ENCODE peak calls at places on chromosomes 6 and 20, in seven cellular contexts. P, H, S, N, X, M and I are unnamed samples.

GRCh38 chr20:60102665-60103210 is 144.5 kb downstream of the CDH26 start:
- DNase-seq in P (no peak), H (no peak), S (no peak), N (no peak), X (no peak), M (peak; percentile 48), I (no peak)

GRCh38 chr20:3172933-3173581 is at the start of gene LZTS3:
- DNase-seq in P (peak; percentile 86), H (peak; percentile 74), S (peak; percentile 62), N (peak; percentile 92), X (no peak), M (peak; percentile 74), I (no peak)

GRCh38 chr6:166434336-166434735 is 51.6 kb upstream of the MPC1 start:
- DNase-seq in P (no peak), H (no peak), S (no peak), N (no peak), X (no peak), M (no peak), I (no peak)

GRCh38 chr20:24492031-24492607 is 22.7 kb downstream of the SYNDIG1 start:
- DNase-seq in P (no peak), H (no peak), S (peak; percentile 22), N (peak; percentile 58), X (no peak), M (no peak), I (no peak)

GRCh38 chr6:35260642-35261570 is 1.4 kb downstream of the ZNF76 start:
- DNase-seq in P (no peak), H (no peak), S (no peak), N (no peak), X (no peak), M (no peak), I (no peak)

GRCh38 chr6:33980176-33980805 is 165.6 kb downstream of the GRM4 start:
- DNase-seq in P (no peak), H (no peak), S (no peak), N (peak; percentile 43), X (no peak), M (no peak), I (no peak)

GRCh38 chr6:20286968-20287565 is 74.8 kb upstream of the MBOAT1 start:
- DNase-seq in P (no peak), H (no peak), S (no peak), N (no peak), X (no peak), M (no peak), I (no peak)

GRCh38 chr6:17347012-17347411 is 46.4 kb upstream of the CAP2 start:
- DNase-seq in P (no peak), H (no peak), S (no peak), N (no peak), X (no peak), M (no peak), I (no peak)

GRCh38 chr6:97850458-97851218 is 567.6 kb upstream of the MMS22L start:
- DNase-seq in P (no peak), H (no peak), S (no peak), N (no peak), X (no peak), M (no peak), I (peak; percentile 27)

GRCh38 chr6:111159628-111160027 is 72.3 kb downstream of the SLC16A10 start:
- DNase-seq in P (no peak), H (no peak), S (no peak), N (no peak), X (no peak), M (no peak), I (no peak)

GRCh38 chr6:161273752-161274487 is at the start of gene AGPAT4:
- DNase-seq in P (peak; percentile 62), H (no peak), S (peak; percentile 85), N (peak; percentile 72), X (peak; percentile 92), M (peak; percentile 93), I (peak; percentile 95)

GRCh38 chr6:2697291-2697690 is 53.4 kb downstream of the MYLK4 start:
- DNase-seq in P (no peak), H (no peak), S (no peak), N (no peak), X (no peak), M (no peak), I (no peak)

GRCh38 chr6:158626360-158627167 is 18.0 kb downstream of the DYNLT1 start:
- DNase-seq in P (no peak), H (no peak), S (no peak), N (no peak), X (no peak), M (no peak), I (no peak)

GRCh38 chr20:62029296-62029695 is 36.4 kb downstream of the TAF4 start:
- DNase-seq in P (no peak), H (peak; percentile 19), S (no peak), N (no peak), X (no peak), M (no peak), I (no peak)

GRCh38 chr20:63520939-63521601 is 505 bp downstream of the PPDPF start:
- DNase-seq in P (peak; percentile 82), H (peak; percentile 83), S (peak; percentile 69), N (peak; percentile 79), X (no peak), M (no peak), I (peak; percentile 8)

GRCh38 chr20:62602550-62602949 is 39.8 kb upstream of the SLCO4A1 start:
- DNase-seq in P (no peak), H (no peak), S (no peak), N (no peak), X (no peak), M (peak; percentile 98), I (no peak)

GRCh38 chr6:39088331-39088730 is 26.7 kb downstream of the SAYSD1 start:
- DNase-seq in P (peak; percentile 30), H (no peak), S (peak; percentile 31), N (no peak), X (no peak), M (peak; percentile 65), I (peak; percentile 45)

GRCh38 chr20:3251806-3252205 is 12.8 kb upstream of the SLC4A11 start:
- DNase-seq in P (no peak), H (no peak), S (no peak), N (no peak), X (no peak), M (no peak), I (no peak)

DNA sequence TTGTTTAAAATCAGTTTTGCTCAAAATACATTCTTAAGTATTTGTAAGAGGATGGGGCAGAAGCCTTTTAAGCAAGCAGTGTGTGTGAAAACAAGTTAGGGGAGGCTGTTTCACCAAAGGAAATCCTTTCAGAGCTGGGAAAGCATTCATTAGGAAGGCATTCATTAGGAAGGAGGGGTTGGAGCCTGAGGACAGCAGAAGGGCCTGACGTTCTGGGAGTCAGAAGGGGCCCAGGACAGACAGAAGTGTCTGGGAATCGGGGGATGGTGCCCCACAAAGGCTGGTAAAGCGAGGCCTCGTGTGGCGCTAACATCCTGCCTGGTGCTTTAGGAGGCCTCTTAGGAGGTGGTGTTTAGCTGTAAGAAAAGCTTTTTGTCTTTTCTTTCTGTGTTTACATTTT is 80.6 kb upstream of the NXT1 start:
- DNase-seq in P (no peak), H (no peak), S (no peak), N (no peak), X (no peak), M (no peak), I (no peak)
- H3K4me3 ChIP-seq in P (no peak overlapping the region), H (no peak overlapping the region), S (no peak overlapping the region), N (no peak overlapping the region), X (no peak overlapping the region), M (no peak overlapping the region), I (no peak overlapping the region)

GRCh38 chr6:113873043-113873667 is 16.0 kb downstream of the MARCKS start:
- DNase-seq in P (no peak), H (peak; percentile 71), S (peak; percentile 67), N (no peak), X (no peak), M (peak; percentile 43), I (no peak)
- H3K4me3 ChIP-seq in P (no peak overlapping the region), H (peak overlapping the region; percentile 44), S (peak overlapping the region; percentile 39), N (no peak overlapping the region), X (no peak overlapping the region), M (no peak overlapping the region), I (no peak overlapping the region)

GRCh38 chr6:27834384-27834783 is 77.8 kb downstream of the OR2B2 start:
- DNase-seq in P (no peak), H (no peak), S (no peak), N (no peak), X (no peak), M (peak; percentile 70), I (no peak)

GRCh38 chr6:27836783-27837635 is 75.2 kb downstream of the OR2B2 start:
- DNase-seq in P (peak; percentile 65), H (no peak), S (peak; percentile 81), N (peak; percentile 56), X (peak; percentile 76), M (peak; percentile 92), I (peak; percentile 82)

GRCh38 chr6:27834879-27835549 is 77.2 kb downstream of the OR2B2 start:
- DNase-seq in P (no peak), H (no peak), S (no peak), N (no peak), X (no peak), M (peak; percentile 49), I (no peak)

GRCh38 chr6:27837636-27838512 is 74.3 kb downstream of the OR2B2 start:
- DNase-seq in P (peak; percentile 86), H (peak; percentile 88), S (peak; percentile 98), N (peak; percentile 87), X (peak; percentile 100), M (peak; percentile 99), I (peak; percentile 99)

GRCh38 chr6:27836080-27836782 is 76.0 kb downstream of the OR2B2 start:
- DNase-seq in P (no peak), H (no peak), S (no peak), N (peak; percentile 28), X (no peak), M (peak; percentile 25), I (no peak)
- H3K4me3 ChIP-seq in P (peak overlapping the region; percentile 74), H (peak overlapping the region; percentile 50), S (peak overlapping the region; percentile 84), N (peak overlapping the region; percentile 77), X (peak overlapping the region; percentile 78), M (peak overlapping the region; percentile 93), I (peak overlapping the region; percentile 69)

DNA sequence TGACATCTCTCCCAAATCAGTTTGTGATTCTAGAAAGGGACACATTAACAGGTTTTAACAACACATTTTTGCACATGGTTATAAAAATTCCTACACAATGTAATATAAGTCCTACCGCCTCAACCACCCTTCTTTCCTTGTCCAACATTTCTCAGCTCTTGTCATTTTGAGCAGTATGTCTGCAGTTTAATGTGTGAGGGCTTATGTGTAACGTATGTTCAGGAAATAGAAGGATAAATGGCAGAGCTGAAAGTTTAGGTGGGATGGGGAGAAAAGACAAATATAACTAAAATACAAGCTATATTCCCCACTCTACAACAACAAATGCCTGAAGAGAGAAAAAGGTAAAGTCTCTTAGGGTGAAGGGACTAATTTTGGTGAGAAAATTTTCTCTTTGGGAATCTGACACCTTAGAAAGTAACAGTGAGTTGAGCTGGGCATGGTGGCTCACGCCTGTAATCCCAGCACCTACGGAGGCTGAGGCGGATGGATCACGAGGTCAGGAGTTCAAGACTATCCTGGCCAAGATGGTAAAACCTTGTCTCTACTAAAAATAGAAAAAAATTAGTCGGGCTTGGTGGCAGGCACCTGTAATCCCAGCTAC is 5.0 kb downstream of the PNRC1 start:
- DNase-seq in P (no peak), H (no peak), S (no peak), N (no peak), X (no peak), M (no peak), I (no peak)
- H3K4me3 ChIP-seq in P (no peak overlapping the region), H (no peak overlapping the region), S (no peak overlapping the region), N (no peak overlapping the region), X (no peak overlapping the region), M (no peak overlapping the region), I (no peak overlapping the region)